ENCODE peak calls at places on chromosomes 16 and 17, in six cellular contexts. L, V, I, Q, T and E are unnamed samples.

GRCh38 chr17:8126306-8127066 is 2.6 kb upstream of the HES7 start:
- DNase-seq in L (peak; percentile 37), V (peak; percentile 67), I (peak; percentile 52), Q (peak; percentile 61), T (peak; percentile 57), E (peak; percentile 76)

GRCh38 chr16:22614271-22614947 is 103.7 kb downstream of the NPIPB5 start:
- DNase-seq in L (peak; percentile 38), V (peak; percentile 38), I (no peak), Q (no peak), T (no peak), E (no peak)

GRCh38 chr16:81920498-81920897 is 90.8 kb downstream of the SDR42E1 start:
- DNase-seq in L (no peak), V (no peak), I (no peak), Q (no peak), T (no peak), E (no peak)

GRCh38 chr17:57810740-57811632 is 38.9 kb downstream of the MRPS23 start:
- DNase-seq in L (no peak), V (peak; percentile 20), I (peak; percentile 4), Q (peak; percentile 23), T (no peak), E (no peak)

GRCh38 chr17:31072186-31072585 is 22.6 kb upstream of the NF1 start:
- DNase-seq in L (peak; percentile 80), V (no peak), I (peak; percentile 56), Q (no peak), T (no peak), E (no peak)

GRCh38 chr17:55699178-55699865 is 23.3 kb downstream of the TMEM100 start:
- DNase-seq in L (no peak), V (no peak), I (no peak), Q (no peak), T (no peak), E (no peak)

GRCh38 chr17:57739402-57740224 is 5.5 kb downstream of the CCDC182 start:
- DNase-seq in L (peak; percentile 62), V (peak; percentile 20), I (no peak), Q (peak; percentile 19), T (peak; percentile 29), E (no peak)

GRCh38 chr16:4176794-4177438 is 60.7 kb upstream of the ADCY9 start:
- DNase-seq in L (peak; percentile 23), V (no peak), I (peak; percentile 73), Q (peak; percentile 24), T (no peak), E (no peak)

GRCh38 chr17:44083250-44083849 is 12.8 kb downstream of the G6PC3 start:
- DNase-seq in L (peak; percentile 76), V (no peak), I (no peak), Q (no peak), T (no peak), E (no peak)

GRCh38 chr17:73722163-73722562 is 77.9 kb upstream of the SDK2 start:
- DNase-seq in L (no peak), V (no peak), I (no peak), Q (no peak), T (peak; percentile 85), E (no peak)

DNA sequence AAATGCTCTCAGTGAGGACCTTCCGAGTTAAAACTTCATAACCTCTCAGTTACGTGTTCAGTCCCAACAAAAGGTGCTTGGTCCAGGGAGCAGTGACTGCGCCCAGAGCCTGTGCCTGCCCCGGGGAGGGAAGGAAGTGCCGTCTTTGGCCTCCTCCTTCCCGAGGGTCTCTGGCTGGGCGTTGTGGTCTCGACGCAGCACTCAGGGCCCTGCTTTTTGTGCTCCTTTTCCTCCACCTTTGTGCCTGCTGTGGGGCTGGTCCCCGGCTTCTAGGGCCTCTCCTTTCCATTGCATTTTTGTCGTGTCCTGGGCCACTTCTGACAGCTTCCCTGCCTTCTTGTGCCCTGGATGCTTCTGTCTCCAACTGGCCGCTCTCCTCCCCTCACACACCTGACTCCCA is 29.1 kb downstream of the CRAMP1 start:
- DNase-seq in L (no peak), V (no peak), I (no peak), Q (no peak), T (no peak), E (no peak)
- H3K4me3 ChIP-seq in L (no peak overlapping the region), V (no peak overlapping the region), I (no peak overlapping the region), Q (no peak overlapping the region), T (no peak overlapping the region), E (no peak overlapping the region)

DNA sequence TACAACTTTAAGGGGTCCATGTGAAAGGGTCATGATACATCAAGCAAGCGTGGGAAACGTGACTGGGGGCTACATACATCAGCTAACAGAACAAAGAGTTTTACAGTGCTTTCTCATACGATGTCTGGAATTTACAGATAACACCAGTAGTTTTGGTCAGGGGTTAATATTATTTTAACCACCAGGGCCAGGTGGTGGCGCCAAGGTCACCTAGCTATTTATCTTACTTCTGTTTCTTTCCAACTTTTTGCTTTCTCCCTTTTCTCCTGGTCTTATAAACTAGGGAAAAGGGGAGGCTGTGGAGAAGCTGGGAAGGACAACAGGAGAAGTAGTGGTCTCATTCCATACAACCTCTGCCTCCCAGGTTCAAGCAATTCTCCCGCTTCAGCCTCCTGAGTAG is 37.9 kb downstream of the CLEC3A start:
- DNase-seq in L (peak; percentile 25), V (no peak), I (no peak), Q (no peak), T (no peak), E (no peak)
- TF ChIP-seq CTCF in L (peak; percentile 16), V (no peak), I (no peak), Q (no peak), T (peak; percentile 19), E (no peak)

GRCh38 chr17:5762191-5762590 is 177.9 kb upstream of the NLRP1 start:
- DNase-seq in L (no peak), V (no peak), I (peak; percentile 15), Q (no peak), T (no peak), E (no peak)
- H3K27me3 ChIP-seq in L (no peaks in the 10 kb centered on the region), V (no peaks in the 10 kb centered on the region), I (peaks cover 11% of the 10 kb centered on the region), Q (peaks cover 2% of the 10 kb centered on the region), T (peaks cover 12% of the 10 kb centered on the region), E (peaks cover 1% of the 10 kb centered on the region)

GRCh38 chr16:965487-965886 is 5.3 kb downstream of the LMF1 start:
- DNase-seq in L (no peak), V (no peak), I (no peak), Q (no peak), T (no peak), E (no peak)

GRCh38 chr16:964696-965395 is 5.9 kb downstream of the LMF1 start:
- DNase-seq in L (no peak), V (peak; percentile 56), I (no peak), Q (no peak), T (no peak), E (no peak)

GRCh38 chr16:962366-962765 is 8.4 kb downstream of the LMF1 start:
- DNase-seq in L (no peak), V (no peak), I (no peak), Q (no peak), T (no peak), E (no peak)

GRCh38 chr16:962901-963814 is 7.6 kb downstream of the LMF1 start:
- DNase-seq in L (no peak), V (no peak), I (no peak), Q (no peak), T (no peak), E (no peak)

DNA sequence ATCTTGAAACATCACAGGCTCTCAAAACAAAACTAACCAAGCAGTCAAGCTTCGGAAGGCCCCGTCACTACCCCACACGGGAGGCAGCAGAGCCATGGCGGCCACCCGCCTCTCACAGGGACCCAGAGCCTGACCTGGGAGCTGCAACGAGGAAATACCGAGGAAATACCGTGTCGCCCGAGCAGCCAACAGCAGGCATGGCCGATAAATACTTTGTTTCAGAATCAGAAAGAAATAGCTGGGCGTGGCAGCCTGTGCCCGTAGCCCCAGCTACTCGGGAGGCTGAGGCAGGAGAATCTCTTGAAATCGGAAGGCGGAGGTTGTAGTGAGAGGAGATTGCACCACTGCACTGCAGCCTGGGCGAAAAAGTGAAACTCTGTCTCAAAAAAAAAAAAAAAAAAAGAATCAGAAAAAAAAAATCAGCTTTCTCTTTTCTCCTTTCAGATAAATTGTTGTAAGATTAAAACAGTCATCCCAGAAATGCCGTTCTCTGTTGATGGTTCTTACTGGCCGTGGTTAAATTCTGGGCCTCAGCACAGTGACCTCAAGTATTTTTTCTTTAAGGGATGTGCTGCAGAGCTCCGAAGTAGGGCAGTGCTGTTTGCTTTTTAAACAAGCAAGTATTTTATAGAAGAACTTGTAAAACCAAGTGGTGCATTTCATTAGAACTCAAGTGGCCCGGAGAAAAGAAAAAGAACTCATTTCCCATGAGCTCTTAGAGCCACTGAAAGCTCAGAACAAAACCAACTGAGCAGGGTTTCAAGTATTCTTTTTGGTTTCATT is 6.7 kb downstream of the LMF1 start:
- DNase-seq in L (no peak), V (no peak), I (no peak), Q (no peak), T (no peak), E (no peak)
- H3K4me3 ChIP-seq in L (no peak overlapping the region), V (peak overlapping the region; percentile 33), I (no peak overlapping the region), Q (no peak overlapping the region), T (no peak overlapping the region), E (peak overlapping the region; percentile 32)

DNA sequence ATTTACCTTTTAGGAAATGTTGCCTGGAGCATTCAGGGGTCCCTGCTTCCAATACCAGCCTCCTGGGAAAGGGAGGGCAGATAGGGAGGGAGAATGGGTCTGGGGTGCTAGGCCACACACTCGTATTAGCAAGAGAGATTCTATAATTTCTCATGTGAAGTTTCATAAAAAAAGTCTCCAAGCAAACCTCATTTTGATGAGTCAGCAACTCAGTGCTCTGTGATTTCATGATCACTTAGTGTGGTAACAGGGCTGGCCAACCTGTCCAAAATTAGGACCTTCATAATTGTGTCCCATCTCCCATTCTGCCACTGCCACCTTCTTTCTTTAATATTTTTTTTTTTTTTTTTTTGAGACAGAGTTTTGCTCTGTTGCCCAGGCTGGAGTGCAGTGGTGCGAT is 41.4 kb downstream of the IGF2BP1 start:
- DNase-seq in L (no peak), V (no peak), I (no peak), Q (no peak), T (no peak), E (no peak)
- TF ChIP-seq CTCF in L (no peak), V (no peak), I (no peak), Q (no peak), T (no peak), E (no peak)

DNA sequence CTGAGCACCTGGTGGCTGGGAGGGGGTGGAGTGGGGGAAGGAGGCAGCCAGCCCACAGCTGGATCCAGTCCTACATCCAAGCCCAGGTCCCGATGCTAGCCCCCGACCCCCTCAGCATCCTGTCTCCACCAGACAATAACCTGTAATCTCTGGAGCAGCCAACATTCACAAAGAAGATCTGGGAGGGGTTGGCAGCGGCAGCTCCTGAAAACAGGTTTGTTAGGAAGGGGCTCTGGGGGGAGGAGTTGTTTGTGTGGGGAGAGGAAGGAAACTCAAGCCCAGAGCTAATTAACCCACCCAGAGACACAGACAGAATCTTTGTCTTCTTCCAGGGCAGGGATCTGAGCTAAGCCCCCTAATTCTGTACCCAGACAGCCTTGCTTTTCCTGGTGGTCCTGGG is 4.6 kb upstream of the C17orf113 start:
- DNase-seq in L (no peak), V (no peak), I (no peak), Q (no peak), T (no peak), E (no peak)
- H3K27me3 ChIP-seq in L (no peaks in the 10 kb centered on the region), V (no peaks in the 10 kb centered on the region), I (peaks cover 80% of the 10 kb centered on the region), Q (peaks cover 24% of the 10 kb centered on the region), T (peaks cover 13% of the 10 kb centered on the region), E (no peaks in the 10 kb centered on the region)

GRCh38 chr17:5747964-5748363 is 163.7 kb upstream of the NLRP1 start:
- DNase-seq in L (no peak), V (no peak), I (no peak), Q (no peak), T (no peak), E (no peak)
- H3K4me3 ChIP-seq in L (no peak overlapping the region), V (no peak overlapping the region), I (no peak overlapping the region), Q (no peak overlapping the region), T (no peak overlapping the region), E (no peak overlapping the region)

GRCh38 chr16:19680972-19681371 is 37.1 kb downstream of the KNOP1 start:
- DNase-seq in L (no peak), V (no peak), I (no peak), Q (no peak), T (no peak), E (no peak)
- TF ChIP-seq CTCF in L (no peak), V (no peak), I (no peak), Q (no peak), T (no peak), E (no peak)